ENCODE peak calls at places on chromosomes 16 and 17, in four cellular contexts. I, U, P and K are unnamed samples.

GRCh38 chr16:56425439-56425832 is at the start of gene AMFR:
- DNase-seq in I (peak; percentile 51), U (peak; percentile 70), P (no peak), K (peak; percentile 89)

GRCh38 chr17:81471804-81472456 is 40.7 kb downstream of the ACTG1 start:
- DNase-seq in I (peak; percentile 55), U (peak; percentile 98), P (no peak), K (peak; percentile 95)

GRCh38 chr17:13474073-13474800 is 127.5 kb downstream of the HS3ST3A1 start:
- DNase-seq in I (no peak), U (peak; percentile 60), P (no peak), K (no peak)

GRCh38 chr17:1639549-1639948 is 6.0 kb downstream of the SCARF1 start:
- DNase-seq in I (no peak), U (no peak), P (no peak), K (no peak)

GRCh38 chr16:70715113-70715711 is 29.4 kb upstream of the MTSS2 start:
- DNase-seq in I (no peak), U (peak; percentile 88), P (peak; percentile 91), K (peak; percentile 97)

GRCh38 chr16:82016268-82016667 is 5.0 kb upstream of the SDR42E1 start:
- DNase-seq in I (no peak), U (peak; percentile 84), P (no peak), K (no peak)

GRCh38 chr17:67833134-67833533 is 7.8 kb downstream of the BPTF start:
- DNase-seq in I (no peak), U (no peak), P (no peak), K (no peak)

GRCh38 chr16:55009581-55009980 is 78.9 kb downstream of the IRX5 start:
- DNase-seq in I (no peak), U (no peak), P (no peak), K (no peak)

GRCh38 chr17:56819431-56820145 is 14.1 kb downstream of the C17orf67 start:
- DNase-seq in I (peak; percentile 85), U (peak; percentile 75), P (peak; percentile 51), K (no peak)

GRCh38 chr17:18259621-18260331 is 686 bp upstream of the MIEF2 start:
- DNase-seq in I (no peak), U (no peak), P (no peak), K (no peak)

GRCh38 chr17:82157046-82158035 is 55.3 kb downstream of the CCDC57 start:
- DNase-seq in I (no peak), U (no peak), P (no peak), K (peak; percentile 65)

GRCh38 chr17:77644981-77645380 is 313.5 kb upstream of the TNRC6C start:
- DNase-seq in I (peak; percentile 38), U (no peak), P (no peak), K (no peak)

GRCh38 chr17:32265192-32265895 is at the start of gene RHBDL3:
- DNase-seq in I (peak; percentile 36), U (no peak), P (no peak), K (peak; percentile 68)

GRCh38 chr16:66001432-66001831 is 365.1 kb upstream of the CDH5 start:
- DNase-seq in I (no peak), U (no peak), P (no peak), K (no peak)

GRCh38 chr17:60817187-60817586 is 139.5 kb downstream of the BCAS3 start:
- DNase-seq in I (no peak), U (peak; percentile 84), P (no peak), K (no peak)

GRCh38 chr17:48056246-48056745 is 8.1 kb downstream of the NFE2L1 start:
- DNase-seq in I (no peak), U (no peak), P (no peak), K (no peak)

GRCh38 chr16:23949630-23950290 is 114.0 kb downstream of the PRKCB start:
- DNase-seq in I (no peak), U (no peak), P (no peak), K (peak; percentile 80)

GRCh38 chr17:1627219-1627986 is 1.2 kb downstream of the SLC43A2 start:
- DNase-seq in I (peak; percentile 46), U (no peak), P (no peak), K (no peak)

GRCh38 chr17:2023692-2024571 is 1.2 kb downstream of the RTN4RL1 start:
- DNase-seq in I (peak; percentile 86), U (peak; percentile 68), P (no peak), K (no peak)

GRCh38 chr16:10039220-10040096 is 142.8 kb downstream of the GRIN2A start:
- DNase-seq in I (peak; percentile 63), U (no peak), P (no peak), K (peak; percentile 72)

GRCh38 chr17:9436629-9437028 is 139.0 kb downstream of the STX8 start:
- DNase-seq in I (no peak), U (no peak), P (no peak), K (no peak)

GRCh38 chr16:74800216-74800871 is 25.7 kb upstream of the FA2H start:
- DNase-seq in I (no peak), U (no peak), P (no peak), K (no peak)

GRCh38 chr17:40190197-40191021 is 13.1 kb downstream of the RAPGEFL1 start:
- DNase-seq in I (peak; percentile 73), U (no peak), P (no peak), K (no peak)

GRCh38 chr16:23557779-23558330 is 328 bp downstream of the UBFD1 start:
- DNase-seq in I (peak; percentile 25), U (peak; percentile 48), P (no peak), K (no peak)

GRCh38 chr16:78444-79145 is 570 bp downstream of the MPG start:
- DNase-seq in I (no peak), U (peak; percentile 71), P (no peak), K (peak; percentile 78)

GRCh38 chr17:81480140-81480917 is 32.3 kb downstream of the ACTG1 start:
- DNase-seq in I (no peak), U (peak; percentile 38), P (no peak), K (no peak)

GRCh38 chr17:32878211-32878610 is 1.3 kb upstream of the MYO1D start:
- DNase-seq in I (no peak), U (peak; percentile 33), P (peak; percentile 25), K (no peak)

GRCh38 chr17:44610871-44611270 is 45.4 kb upstream of the MEIOC start:
- DNase-seq in I (no peak), U (peak; percentile 41), P (no peak), K (peak; percentile 7)

GRCh38 chr16:23566724-23567123 is 9.2 kb downstream of the UBFD1 start:
- DNase-seq in I (no peak), U (no peak), P (no peak), K (no peak)

GRCh38 chr17:79429864-79430494 is 180.9 kb downstream of the RBFOX3 start:
- DNase-seq in I (no peak), U (no peak), P (no peak), K (no peak)

GRCh38 chr17:42709561-42709960 is 27.2 kb downstream of the CNTNAP1 start:
- DNase-seq in I (no peak), U (no peak), P (no peak), K (no peak)

GRCh38 chr17:78214706-78215061 is 631 bp downstream of the BIRC5 start:
- DNase-seq in I (no peak), U (no peak), P (no peak), K (no peak)

GRCh38 chr16:25219070-25219737 is 2.5 kb downstream of the AQP8 start:
- DNase-seq in I (no peak), U (no peak), P (no peak), K (no peak)

GRCh38 chr16:10180771-10181163 is 1.5 kb downstream of the GRIN2A start:
- DNase-seq in I (peak; percentile 92), U (no peak), P (no peak), K (peak; percentile 84)

GRCh38 chr17:29565643-29566472 is 979 bp downstream of the ABHD15 start:
- DNase-seq in I (peak; percentile 76), U (no peak), P (peak; percentile 23), K (peak; percentile 86)

GRCh38 chr17:27294689-27295630 is 1.0 kb downstream of the WSB1 start:
- DNase-seq in I (no peak), U (peak; percentile 94), P (no peak), K (no peak)

GRCh38 chr16:26365555-26365954 is 673.8 kb downstream of the HS3ST4 start:
- DNase-seq in I (no peak), U (no peak), P (no peak), K (no peak)

GRCh38 chr16:4613636-4614570 is 785 bp downstream of the UBALD1 start:
- DNase-seq in I (peak; percentile 44), U (peak; percentile 46), P (no peak), K (peak; percentile 86)

GRCh38 chr16:49183911-49184310 is 97.7 kb downstream of the CBLN1 start:
- DNase-seq in I (peak; percentile 71), U (no peak), P (no peak), K (no peak)
- TF ChIP-seq CTCF in I (peak; percentile 78), U (no peak), P (no peak), K (no peak)

GRCh38 chr17:45662432-45662831 is 121.7 kb upstream of the CRHR1 start:
- DNase-seq in I (no peak), U (no peak), P (no peak), K (no peak)

GRCh38 chr17:45666641-45667040 is 117.5 kb upstream of the CRHR1 start:
- DNase-seq in I (no peak), U (no peak), P (no peak), K (no peak)

GRCh38 chr17:45666046-45666600 is 118.0 kb upstream of the CRHR1 start:
- DNase-seq in I (peak; percentile 26), U (no peak), P (no peak), K (no peak)

GRCh38 chr17:45660474-45660873 is 123.6 kb upstream of the CRHR1 start:
- DNase-seq in I (peak; percentile 30), U (no peak), P (no peak), K (no peak)

GRCh38 chr17:45663772-45664171 is 120.3 kb upstream of the CRHR1 start:
- DNase-seq in I (no peak), U (no peak), P (no peak), K (no peak)
- TF ChIP-seq CTCF in I (no peak), U (no peak), P (no peak), K (no peak)

DNA sequence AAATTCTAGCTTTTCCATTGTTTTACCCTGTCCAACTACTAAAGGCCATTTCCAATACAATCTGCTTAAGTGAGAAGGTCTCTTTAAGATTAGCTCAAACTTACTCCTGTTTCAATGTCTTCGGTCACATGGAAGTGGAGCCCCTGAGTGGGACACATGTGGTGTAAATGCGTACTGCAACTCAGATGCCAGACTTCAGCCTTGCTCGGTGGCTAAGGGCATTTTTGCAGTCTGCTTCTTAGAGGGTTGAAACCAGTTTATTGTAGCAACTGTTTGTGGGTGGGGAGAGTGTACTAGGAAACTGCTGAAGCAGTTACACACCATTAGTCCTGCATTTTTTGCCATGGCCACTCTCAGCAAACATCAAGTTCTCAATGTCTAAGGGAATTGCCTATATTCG is 140.6 kb downstream of the PARN start:
- DNase-seq in I (peak; percentile 45), U (peak; percentile 54), P (no peak), K (no peak)
- TF ChIP-seq CTCF in I (no peak), U (peak; percentile 41), P (no peak), K (peak; percentile 20)

DNA sequence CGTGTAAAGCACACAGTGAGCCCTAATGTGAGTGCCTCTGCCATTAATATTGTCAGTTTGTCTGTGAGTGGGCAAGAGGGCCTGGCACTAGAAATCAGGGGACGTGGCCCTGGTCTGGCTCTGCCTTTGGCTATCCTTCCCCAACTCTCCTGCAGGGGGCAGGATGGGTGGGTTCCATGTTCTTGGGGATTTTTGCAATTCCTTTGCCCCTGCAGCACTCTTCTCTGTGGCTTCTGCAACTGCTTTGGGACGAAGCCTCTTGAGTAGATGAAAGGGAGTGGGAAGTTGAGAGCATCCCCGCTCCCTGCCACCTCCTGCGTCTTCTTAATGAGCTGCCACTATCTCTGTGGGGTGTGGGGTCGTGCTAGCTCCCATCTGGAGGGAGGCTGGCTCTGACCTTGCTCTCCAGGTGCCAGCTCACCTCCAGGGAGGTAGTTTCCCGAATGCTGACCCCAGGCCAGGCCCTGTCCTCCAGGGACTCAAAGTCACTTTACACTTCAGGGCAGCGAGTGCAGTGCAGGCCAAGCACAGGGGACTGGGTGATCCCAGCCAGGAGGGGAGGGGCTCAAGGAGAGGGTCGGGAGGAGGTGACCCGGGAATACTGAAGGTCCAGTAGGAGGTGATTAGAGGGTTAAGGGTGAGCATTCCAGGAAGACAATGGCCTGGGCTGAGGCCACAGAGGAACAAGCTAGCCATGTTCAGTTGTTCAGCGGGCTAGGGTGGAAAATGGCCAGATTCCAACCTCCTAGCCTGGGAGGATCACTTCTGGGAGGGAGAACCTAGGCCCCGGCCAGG is 121.0 kb upstream of the NLRP1 start:
- DNase-seq in I (peak; percentile 74), U (peak; percentile 29), P (no peak), K (no peak)
- TF ChIP-seq CTCF in I (peak; percentile 74), U (peak; percentile 67), P (no peak), K (no peak)